ENCODE peak calls at places on chromosome 14, in five cellular contexts. N is SK-N-SH, M is K562, V is HepG2, I is GM12878. J is an unnamed sample.

GRCh38 chr14:52307870-52308269 is 6.2 kb upstream of the PTGER2 start:
- DNase-seq in V (no peak), N (no peak), M (no peak), I (no peak), J (no peak)

GRCh38 chr14:95597784-95598204 is 62.9 kb downstream of the GLRX5 start:
- DNase-seq in I (no peak), M (peak), V (no peak), N (peak), J (peak)

GRCh38 chr14:95359974-95360826 is 40.5 kb upstream of the CLMN start:
- DNase-seq in M (no peak), I (no peak), N (no peak), V (no peak), J (no peak)

GRCh38 chr14:34029921-34030334 is 79.1 kb upstream of the EGLN3 start:
- DNase-seq in M (peak), V (no peak), I (no peak), N (no peak), J (peak)

GRCh38 chr14:75459099-75459741 is 31.4 kb downstream of the JDP2 start:
- DNase-seq in N (no peak), I (no peak), V (no peak), M (no peak), J (no peak)

GRCh38 chr14:55052259-55052930 is 948 bp downstream of the MAPK1IP1L start:
- DNase-seq in M (no peak), I (no peak), V (no peak), N (no peak), J (no peak)

GRCh38 chr14:104386281-104386841 is 193.2 kb upstream of the C14orf180 start:
- DNase-seq in V (no peak), M (no peak), N (peak), I (no peak), J (no peak)

GRCh38 chr14:99360774-99361595 is 89.0 kb upstream of the BCL11B start:
- DNase-seq in I (no peak), N (peak), V (peak), M (peak), J (peak)

GRCh38 chr14:75315143-75315542 is 36.5 kb downstream of the FOS start:
- DNase-seq in M (no peak), V (no peak), I (no peak), N (peak), J (no peak)

GRCh38 chr14:95711476-95712176 is 2.3 kb downstream of the TCL1A start:
- DNase-seq in M (no peak), N (no peak), I (no peak), V (no peak), J (no peak)

GRCh38 chr14:66939409-66939808 is 249.8 kb upstream of the GARIN2 start:
- DNase-seq in N (no peak), M (no peak), V (no peak), I (no peak), J (no peak)

GRCh38 chr14:65228436-65228835 is 126.1 kb upstream of the MAX start:
- DNase-seq in I (peak), N (no peak), M (no peak), V (no peak), J (no peak)

GRCh38 chr14:94936411-94936892 is 166.5 kb upstream of the GSC start:
- DNase-seq in N (peak), I (no peak), M (no peak), V (no peak), J (no peak)

GRCh38 chr14:65879218-65880009 is 466.9 kb downstream of the FUT8 start:
- DNase-seq in V (no peak), I (no peak), M (no peak), N (no peak), J (no peak)

GRCh38 chr14:101905614-101906013 is 58.8 kb upstream of the DYNC1H1 start:
- DNase-seq in I (no peak), V (no peak), N (no peak), M (no peak), J (no peak)

GRCh38 chr14:81388236-81388801 is 11.8 kb downstream of the STON2 start:
- DNase-seq in V (no peak), M (no peak), I (no peak), N (no peak), J (no peak)

GRCh38 chr14:68576496-68577244 is 216.2 kb downstream of the ZFP36L1 start:
- DNase-seq in V (peak), I (no peak), N (no peak), M (peak), J (no peak)

GRCh38 chr14:21103165-21103709 is 2.4 kb downstream of the TMEM253 start:
- DNase-seq in V (no peak), M (no peak), N (peak), I (no peak), J (no peak)

GRCh38 chr14:75343914-75344313 is 65.3 kb downstream of the FOS start:
- DNase-seq in V (no peak), I (no peak), N (no peak), M (no peak), J (no peak)

GRCh38 chr14:87944987-87945604 is 47.9 kb downstream of the GALC start:
- DNase-seq in I (no peak), M (peak), V (peak), N (peak), J (peak)

GRCh38 chr14:71001742-71002141 is 94.5 kb downstream of the PCNX1 start:
- DNase-seq in V (peak), I (no peak), N (peak), M (peak), J (no peak)

GRCh38 chr14:93587330-93587729 is 156.6 kb downstream of the UNC79 start:
- DNase-seq in N (no peak), I (no peak), V (no peak), M (no peak), J (no peak)

GRCh38 chr14:100828448-100828834 is 2.5 kb downstream of the MEG3 start:
- DNase-seq in V (no peak), N (no peak), M (no peak), I (no peak), J (no peak)

GRCh38 chr14:24965934-24966593 is 83.9 kb downstream of the STXBP6 start:
- DNase-seq in M (no peak), V (no peak), I (no peak), N (no peak), J (no peak)

GRCh38 chr14:24342889-24343288 is 3.1 kb upstream of the RIPK3 start:
- DNase-seq in N (no peak), V (no peak), M (no peak), I (no peak), J (no peak)

GRCh38 chr14:90556050-90556477 is 159.2 kb downstream of the CALM1 start:
- DNase-seq in I (no peak), V (peak), N (peak), M (no peak), J (no peak)

GRCh38 chr14:79204591-79204990 is 1006.7 kb downstream of the DIO2 start:
- DNase-seq in V (no peak), I (no peak), M (no peak), N (no peak), J (no peak)

GRCh38 chr14:86774916-86775315 is 1218.1 kb downstream of the GALC start:
- DNase-seq in N (no peak), I (no peak), V (no peak), M (no peak), J (no peak)

GRCh38 chr14:80291099-80291498 is 79.8 kb upstream of the DIO2 start:
- DNase-seq in V (no peak), I (no peak), N (no peak), M (no peak), J (no peak)

GRCh38 chr14:94974893-94975292 is 182.4 kb downstream of the DICER1 start:
- DNase-seq in V (no peak), I (no peak), N (no peak), M (no peak), J (no peak)

GRCh38 chr14:76909266-76909665 is 83.1 kb downstream of the LRRC74A start:
- DNase-seq in V (no peak), M (no peak), I (no peak), N (no peak), J (no peak)

GRCh38 chr14:28057286-28058011 is 709.1 kb upstream of the FOXG1 start:
- DNase-seq in M (no peak), I (no peak), V (no peak), N (no peak), J (no peak)

GRCh38 chr14:44316647-44317432 is 190.2 kb downstream of the FSCB start:
- DNase-seq in N (no peak), V (peak), M (peak), I (no peak), J (peak)

DNA sequence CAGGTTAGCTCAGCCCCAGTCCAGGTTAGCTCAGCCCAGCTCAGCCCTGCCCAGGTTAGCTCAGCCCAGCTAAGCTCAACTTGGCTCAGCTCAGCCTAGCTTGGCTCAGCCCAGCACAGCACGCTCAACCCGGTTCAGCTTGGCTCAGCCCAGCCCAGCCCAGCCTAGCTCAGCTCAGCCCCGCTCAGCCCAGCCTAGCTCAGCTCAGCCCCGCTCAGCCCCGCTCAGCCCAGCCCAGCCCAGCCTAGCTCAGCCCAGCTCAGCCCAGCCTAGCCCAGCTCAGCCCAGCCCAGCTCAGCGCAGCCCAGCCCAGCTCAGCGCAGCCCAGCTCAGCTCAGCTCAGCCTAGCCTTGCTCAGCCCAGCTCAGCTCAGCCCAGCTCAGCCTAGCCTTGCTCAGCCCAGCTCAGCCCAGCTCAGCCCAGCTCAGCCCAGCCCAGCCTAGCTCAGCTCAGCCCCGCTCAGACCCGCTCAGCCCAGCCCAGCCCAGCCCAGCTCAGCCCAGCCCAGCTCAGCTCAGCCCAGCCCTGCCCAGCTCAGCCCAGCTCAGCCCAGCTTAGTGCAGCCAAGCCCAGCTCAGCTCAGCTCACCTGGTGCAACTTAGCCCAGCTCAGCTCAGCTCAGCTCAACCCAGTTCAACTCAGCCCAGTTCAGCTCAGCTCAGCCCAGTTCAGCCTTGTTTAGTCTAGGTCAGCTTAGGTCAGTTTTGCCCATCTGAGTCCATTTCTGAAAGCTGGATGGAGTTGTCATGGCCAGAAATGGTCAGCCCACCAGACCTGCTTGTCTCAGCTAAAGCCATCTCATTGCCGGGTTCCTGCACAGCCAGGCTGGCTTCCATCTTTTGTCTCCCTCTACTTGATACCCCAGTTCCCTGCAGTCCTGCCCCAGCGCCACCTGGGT is 333.6 kb downstream of the TMEM121 start:
- DNase-seq in V (no peak), I (no peak), M (no peak), N (no peak), J (no peak)
- TF ChIP-seq FOXM1 in V (no peak), I (no peak), M (no peak), N (no peak), J (no peak)

DNA sequence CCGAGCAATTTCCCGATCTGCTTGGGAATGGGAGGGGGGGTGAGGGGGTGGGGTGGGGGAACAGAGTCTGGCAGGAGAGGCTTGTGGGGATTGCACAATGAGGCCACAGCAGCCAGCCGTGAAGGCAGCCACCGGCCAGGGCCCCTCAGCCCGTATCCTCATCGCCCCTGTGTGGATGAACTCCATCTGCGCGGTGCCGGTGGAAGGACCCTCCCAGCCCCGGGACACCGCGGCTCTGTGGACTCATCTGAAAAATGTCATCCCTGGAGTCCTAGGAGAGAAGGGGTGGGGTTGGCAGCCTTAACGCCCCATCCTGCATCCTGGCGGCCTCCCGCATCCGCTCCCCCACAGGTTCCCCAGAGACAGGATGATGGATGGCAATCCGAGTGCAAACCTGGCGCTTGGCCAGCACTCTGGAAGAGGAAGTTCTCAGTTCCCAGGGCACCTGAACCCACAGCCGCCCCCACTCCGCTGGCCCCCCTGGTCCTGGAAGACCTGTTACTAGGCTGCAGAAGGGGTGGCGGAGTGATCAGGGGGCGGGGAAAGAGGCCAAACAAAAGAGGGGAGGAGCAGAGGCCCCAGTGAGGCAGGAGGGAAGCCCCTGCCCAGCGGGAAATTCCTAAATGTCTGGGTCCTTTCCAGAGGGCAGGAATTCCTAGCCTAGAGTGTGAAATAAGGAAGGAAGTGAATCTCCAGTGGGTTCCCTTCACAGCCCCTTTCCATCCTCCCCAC is 1.2 kb upstream of the TNFAIP2 start:
- DNase-seq in V (peak), I (no peak), N (peak), M (peak), J (peak)
- TF ChIP-seq FOXM1 in V (no peak), I (no peak), N (no peak), M (no peak), J (no peak)

GRCh38 chr14:50335989-50336391 is 23.9 kb downstream of the DMAC2L start:
- DNase-seq in I (no peak), V (no peak), N (peak), M (no peak), J (no peak)

GRCh38 chr14:50333010-50333409 is 20.9 kb downstream of the DMAC2L start:
- DNase-seq in M (no peak), I (no peak), V (no peak), N (no peak), J (no peak)

GRCh38 chr14:50335389-50335788 is 23.3 kb downstream of the DMAC2L start:
- DNase-seq in V (peak), N (peak), I (no peak), M (no peak), J (peak)

GRCh38 chr14:50336428-50336827 is 24.3 kb downstream of the DMAC2L start:
- DNase-seq in I (no peak), N (no peak), M (no peak), V (no peak), J (no peak)

GRCh38 chr14:50334211-50334610 is 22.1 kb downstream of the DMAC2L start:
- DNase-seq in I (no peak), M (no peak), V (no peak), N (no peak), J (no peak)
- TF ChIP-seq FOXM1 in I (no peak), M (no peak), V (no peak), N (no peak), J (no peak)

GRCh38 chr14:29712586-29712985 is 215.1 kb downstream of the PRKD1 start:
- DNase-seq in I (no peak), N (no peak), M (no peak), V (no peak), J (no peak)
- TF ChIP-seq FOXM1 in I (no peak), N (no peak), M (no peak), V (no peak), J (no peak)

DNA sequence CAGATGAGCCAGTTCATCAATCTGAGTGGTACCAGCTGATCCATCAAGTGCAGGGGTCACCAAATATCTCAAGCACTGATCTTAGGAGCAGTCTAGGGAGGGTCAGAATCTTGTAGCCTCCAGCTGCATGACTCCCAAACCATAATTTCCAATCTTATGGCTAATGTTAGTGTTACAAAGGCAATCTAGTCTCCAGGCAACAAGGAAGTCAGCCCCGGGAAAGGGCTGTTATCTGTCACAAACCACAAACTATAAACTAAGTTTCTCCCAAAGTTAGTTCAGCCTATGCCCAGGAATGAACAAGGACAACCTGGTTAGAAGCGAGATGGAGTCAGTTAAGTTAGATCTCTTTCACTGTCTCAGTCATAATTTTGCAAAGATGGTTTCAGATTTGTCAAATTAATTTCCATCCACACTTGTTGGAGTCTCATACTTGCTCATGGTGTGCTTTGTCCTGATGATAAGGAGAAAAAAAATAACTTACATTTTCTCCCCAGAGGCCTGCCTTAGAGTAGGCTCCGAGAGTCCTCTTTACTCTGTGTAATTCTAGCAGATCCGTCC is 3.9 kb upstream of the ABHD4 start:
- DNase-seq in N (no peak), I (no peak), M (no peak), V (no peak), J (no peak)
- TF ChIP-seq FOXM1 in N (no peak), I (no peak), M (no peak), V (no peak), J (no peak)

GRCh38 chr14:23183479-23183878 is at the start of gene SLC7A8:
- DNase-seq in M (no peak), I (no peak), V (no peak), N (no peak), J (peak)

GRCh38 chr14:23182372-23183014 is 967 bp downstream of the SLC7A8 start:
- DNase-seq in M (no peak), I (no peak), N (no peak), V (no peak), J (peak)

GRCh38 chr14:23183076-23183475 is 384 bp downstream of the SLC7A8 start:
- DNase-seq in M (no peak), N (no peak), V (no peak), I (no peak), J (no peak)

GRCh38 chr14:23186913-23187654 is 3.6 kb upstream of the SLC7A8 start:
- DNase-seq in M (peak), V (peak), I (peak), N (peak), J (peak)

DNA sequence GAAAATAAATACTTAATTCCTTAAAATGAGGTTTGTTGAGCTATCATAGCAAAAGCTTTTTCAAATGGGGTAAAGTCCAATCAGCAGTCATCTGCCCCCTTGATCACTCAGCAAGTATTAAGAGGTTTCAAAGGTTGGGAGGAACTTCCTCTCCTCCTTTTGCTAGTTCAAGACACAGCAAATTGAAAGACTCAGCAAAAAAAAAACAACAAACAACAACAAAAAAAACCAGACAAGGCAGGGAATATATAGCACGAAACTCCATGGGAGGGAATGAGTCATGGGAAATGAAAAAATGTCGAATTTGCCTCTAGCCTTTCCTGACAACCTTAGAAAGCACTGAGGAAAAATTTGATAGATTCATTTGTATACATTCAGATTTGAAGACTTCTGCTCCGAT is 1.6 kb upstream of the SLC7A8 start:
- DNase-seq in M (no peak), V (no peak), N (no peak), I (no peak), J (no peak)
- TF ChIP-seq FOXM1 in M (no peak), V (no peak), N (no peak), I (no peak), J (no peak)

J was measured in HEK293T.